ENCODE peak calls at places on chromosome 5, in nine cellular contexts. R is lower leg skin; Z is GM13976; T is left cardiac atrium; O is activated naive CD8-positive, alpha-beta T cell treated with anti-CD3 and anti-CD28 coated beads, Interleukin-2, amount 10 ng/mL, durations not matched to agents 7 days and 5 days; A is brain microvascular endothelial cell; E is head of caudate nucleus; F is NCI-H1105; Y is fibroblast of gingiva. M is an unnamed sample.

GRCh38 chr5:124342586-124342985 is 403.9 kb downstream of the ZNF608 start:
- DNase-seq in E (no peak), Z (no peak), Y (peak; percentile 7), A (no peak), T (no peak), F (no peak), O (no peak), R (no peak), M (no peak)

GRCh38 chr5:69006030-69006429 is 87.8 kb upstream of the SLC30A5 start:
- DNase-seq in A (no peak), Y (no peak), R (no peak), E (peak; percentile 51), Z (no peak), F (no peak), O (no peak), T (no peak), M (no peak)

GRCh38 chr5:9513825-9514224 is 32.0 kb downstream of the SEMA5A start:
- DNase-seq in Z (no peak), O (no peak), R (no peak), F (no peak), Y (peak; percentile 59), A (peak; percentile 40), E (no peak), T (no peak), M (no peak)

GRCh38 chr5:113166710-113167366 is 190.2 kb downstream of the DCP2 start:
- DNase-seq in Z (no peak), O (no peak), T (no peak), Y (peak; percentile 10), A (peak; percentile 78), R (no peak), E (no peak), F (no peak), M (peak; percentile 53)

GRCh38 chr5:32984851-32985250 is 273.7 kb downstream of the NPR3 start:
- DNase-seq in F (no peak), Z (no peak), O (no peak), T (no peak), Y (no peak), R (no peak), E (no peak), A (peak; percentile 16), M (no peak)

GRCh38 chr5:134246771-134247329 is 21.0 kb upstream of the PPP2CA start:
- DNase-seq in A (no peak), O (no peak), T (no peak), E (no peak), R (no peak), Z (no peak), F (no peak), Y (no peak), M (no peak)

GRCh38 chr5:64637144-64637543 is 53.2 kb upstream of the SHISAL2B start:
- DNase-seq in E (no peak), T (no peak), Z (no peak), R (no peak), A (no peak), O (no peak), F (no peak), Y (no peak), M (no peak)

GRCh38 chr5:146213210-146213838 is 9.9 kb downstream of the RBM27 start:
- DNase-seq in Y (no peak), O (no peak), R (no peak), A (peak; percentile 9), F (peak; percentile 30), Z (no peak), T (no peak), E (no peak), M (no peak)

GRCh38 chr5:34522599-34523381 is 133.3 kb upstream of the RAI14 start:
- DNase-seq in A (peak; percentile 93), O (peak; percentile 31), R (no peak), Y (peak; percentile 85), Z (peak; percentile 75), T (peak; percentile 75), F (peak; percentile 46), E (peak; percentile 75), M (peak; percentile 61)

GRCh38 chr5:115556276-115556675 is 11.7 kb upstream of the FEM1C start:
- DNase-seq in E (no peak), Z (no peak), O (no peak), A (no peak), R (no peak), Y (no peak), F (no peak), T (no peak), M (no peak)